ENCODE peak calls at places on chromosomes 7 and 10, in ten cellular contexts. B is germinal center; Y is neural crest cell; I is nephron progenitor cell; V is amniotic stem cell; A is dorsolateral prefrontal cortex; Q is fibroblast of the aortic adventitia; O is stimulated activated CD4-positive, alpha-beta T cell treated with anti-CD3 and anti-CD28 coated beads, Interleukin-15, amount 100 ng/mL, for 48 hours; N is activated CD4-positive, alpha-beta T cell treated with anti-CD3 and anti-CD28 coated beads for 36 hours; M is esophagus squamous epithelium. C is an unnamed sample.

GRCh38 chr7:97845622-97846203 is 26.5 kb downstream of the ASNS start:
- DNase-seq in B (peak; percentile 14), Y (peak; percentile 9), I (no peak), V (no peak), A (no peak), Q (peak; percentile 48), O (no peak), N (peak; percentile 20), M (no peak), C (peak; percentile 5)

GRCh38 chr7:69738396-69738889 is 140.2 kb downstream of the AUTS2 start:
- DNase-seq in B (peak; percentile 7), Y (no peak), I (peak; percentile 16), V (no peak), A (no peak), Q (no peak), O (no peak), N (peak; percentile 14), M (no peak), C (peak; percentile 39)

GRCh38 chr10:13268841-13269240 is 31.0 kb downstream of the PHYH start:
- DNase-seq in B (no peak), Y (no peak), I (no peak), V (no peak), A (no peak), Q (peak; percentile 18), O (no peak), N (no peak), M (no peak), C (no peak)

GRCh38 chr10:95242581-95243317 is 48.1 kb downstream of the PDLIM1 start:
- DNase-seq in B (peak; percentile 30), Y (peak; percentile 62), I (peak; percentile 28), V (peak; percentile 52), A (peak; percentile 25), Q (peak; percentile 75), O (no peak), N (peak; percentile 67), M (no peak), C (peak; percentile 30)

GRCh38 chr7:240887-241421 is 48.6 kb downstream of the FAM20C start:
- DNase-seq in B (no peak), Y (no peak), I (no peak), V (no peak), A (no peak), Q (no peak), O (no peak), N (peak; percentile 65), M (no peak), C (no peak)

GRCh38 chr7:124800386-124800785 is 34.8 kb upstream of the GPR37 start:
- DNase-seq in B (no peak), Y (no peak), I (no peak), V (no peak), A (no peak), Q (no peak), O (no peak), N (no peak), M (no peak), C (no peak)

GRCh38 chr10:104273291-104273690 is 4.3 kb downstream of the GSTO2 start:
- DNase-seq in B (no peak), Y (no peak), I (no peak), V (no peak), A (no peak), Q (peak; percentile 41), O (no peak), N (no peak), M (no peak), C (no peak)

GRCh38 chr10:62467509-62467908 is 93.3 kb downstream of the ZNF365 start:
- DNase-seq in B (no peak), Y (no peak), I (no peak), V (peak; percentile 19), A (no peak), Q (peak; percentile 42), O (no peak), N (no peak), M (no peak), C (no peak)

GRCh38 chr7:74483402-74484336 is 30.0 kb downstream of the GTF2IRD1 start:
- DNase-seq in B (no peak), Y (no peak), I (no peak), V (no peak), A (no peak), Q (peak; percentile 40), O (no peak), N (no peak), M (no peak), C (no peak)

GRCh38 chr10:20369863-20370736 is 527.0 kb downstream of the NEBL start:
- DNase-seq in B (no peak), Y (no peak), I (no peak), V (no peak), A (no peak), Q (no peak), O (no peak), N (no peak), M (no peak), C (no peak)

GRCh38 chr7:10688544-10688943 is 285.1 kb upstream of the PHF14 start:
- DNase-seq in B (no peak), Y (no peak), I (no peak), V (no peak), A (no peak), Q (no peak), O (no peak), N (no peak), M (no peak), C (no peak)

GRCh38 chr7:100719523-100720319 is 547 bp upstream of the EPO start:
- DNase-seq in B (no peak), Y (no peak), I (no peak), V (peak; percentile 33), A (no peak), Q (peak; percentile 67), O (no peak), N (no peak), M (no peak), C (no peak)

GRCh38 chr7:42685911-42686310 is 226.0 kb downstream of the C7orf25 start:
- DNase-seq in B (no peak), Y (no peak), I (no peak), V (no peak), A (no peak), Q (no peak), O (no peak), N (no peak), M (no peak), C (no peak)

GRCh38 chr10:131658476-131659110 is 242.2 kb upstream of the PPP2R2D start:
- DNase-seq in B (no peak), Y (no peak), I (no peak), V (no peak), A (no peak), Q (no peak), O (no peak), N (no peak), M (no peak), C (no peak)

GRCh38 chr7:146781352-146782116 is 664.9 kb downstream of the CNTNAP2 start:
- DNase-seq in B (no peak), Y (no peak), I (no peak), V (no peak), A (no peak), Q (no peak), O (no peak), N (no peak), M (no peak), C (no peak)

GRCh38 chr7:148835854-148836253 is 48.2 kb downstream of the EZH2 start:
- DNase-seq in B (no peak), Y (no peak), I (no peak), V (no peak), A (no peak), Q (no peak), O (no peak), N (no peak), M (no peak), C (no peak)

GRCh38 chr10:75605096-75605495 is 173.7 kb downstream of the LRMDA start:
- DNase-seq in B (no peak), Y (no peak), I (no peak), V (no peak), A (no peak), Q (no peak), O (no peak), N (no peak), M (no peak), C (no peak)